ENCODE peak calls at places on chromosomes 5 and 9, in four cellular contexts. V is RWPE1, R is endothelial cell, E is OCI-LY7. C is an unnamed sample.

GRCh38 chr5:95283761-95284511 is 958 bp downstream of the MCTP1 start:
- DNase-seq in V (peak), R (peak), E (no peak), C (no peak)

GRCh38 chr5:125140220-125140619 is 393.8 kb upstream of the ZNF608 start:
- DNase-seq in V (no peak), R (no peak), E (no peak), C (no peak)

GRCh38 chr9:23686257-23686656 is 139.8 kb downstream of the ELAVL2 start:
- DNase-seq in V (peak), R (no peak), E (no peak), C (no peak)

GRCh38 chr5:155926011-155926410 is 401.0 kb upstream of the SGCD start:
- DNase-seq in V (no peak), R (no peak), E (no peak), C (no peak)

GRCh38 chr5:59799668-59800374 is 93.7 kb downstream of the PDE4D start:
- DNase-seq in V (peak), R (peak), E (peak), C (no peak)

GRCh38 chr5:159459951-159460538 is 129.8 kb upstream of the IL12B start:
- DNase-seq in V (no peak), R (no peak), E (no peak), C (peak)

GRCh38 chr5:5881294-5881693 is 458.8 kb downstream of the ICE1 start:
- DNase-seq in V (no peak), R (peak), E (peak), C (no peak)

GRCh38 chr5:167123126-167123525 is 1168.3 kb upstream of the WWC1 start:
- DNase-seq in V (no peak), R (no peak), E (no peak), C (no peak)

GRCh38 chr5:177553671-177554429 is 513 bp downstream of the FAM193B start:
- DNase-seq in V (peak), R (peak), E (peak), C (no peak)

GRCh38 chr9:98168153-98168780 is 24.2 kb downstream of the CORO2A start:
- DNase-seq in V (no peak), R (no peak), E (no peak), C (no peak)

GRCh38 chr9:131469369-131469768 is 33.3 kb upstream of the POMT1 start:
- DNase-seq in V (no peak), R (no peak), E (no peak), C (no peak)

GRCh38 chr5:25881318-25882036 is 1156.9 kb downstream of the CDH9 start:
- DNase-seq in V (no peak), R (no peak), E (no peak), C (no peak)

GRCh38 chr5:8944005-8944404 is 601.9 kb downstream of the SEMA5A start:
- DNase-seq in V (peak), R (no peak), E (no peak), C (no peak)

GRCh38 chr5:111472579-111472978 is 39.8 kb downstream of the STARD4 start:
- DNase-seq in V (no peak), R (no peak), E (no peak), C (no peak)

GRCh38 chr5:116436674-116437350 is 137.8 kb downstream of the SEMA6A start:
- DNase-seq in V (no peak), R (no peak), E (no peak), C (no peak)

GRCh38 chr9:4495537-4495936 is 5.3 kb downstream of the SLC1A1 start:
- DNase-seq in V (no peak), R (no peak), E (no peak), C (no peak)

GRCh38 chr9:38200431-38200830 is 131.4 kb upstream of the SHB start:
- DNase-seq in V (no peak), R (no peak), E (no peak), C (no peak)

GRCh38 chr5:68227532-68228160 is 12.1 kb downstream of the PIK3R1 start:
- DNase-seq in V (no peak), R (no peak), E (no peak), C (no peak)

GRCh38 chr9:134778841-134779411 is 101.7 kb upstream of the FCN2 start:
- DNase-seq in V (peak), R (peak), E (peak), C (peak)

DNA sequence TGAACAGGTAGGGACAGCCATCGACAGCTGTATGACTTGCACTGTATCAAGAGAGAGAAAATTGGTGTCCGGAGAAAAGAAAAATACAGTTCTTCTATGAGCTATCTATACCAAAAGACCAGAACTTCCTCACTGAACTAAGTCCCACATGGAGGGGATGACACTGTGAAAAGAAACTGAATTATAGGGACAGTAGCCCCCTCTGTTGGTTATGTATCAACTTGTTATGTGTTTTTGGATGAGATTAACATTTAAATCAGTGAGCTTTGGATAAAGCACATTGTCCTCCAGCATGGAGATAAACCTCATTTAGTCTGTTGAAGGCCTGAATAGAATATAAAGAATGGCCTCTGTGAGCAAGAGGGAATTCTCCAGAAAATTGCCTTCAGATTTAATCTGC is 176.6 kb upstream of the SH3GL2 start:
- DNase-seq in V (peak), R (peak), E (no peak), C (peak)
- TF ChIP-seq CTCF in V (no peak), R (peak), E (peak), C (no peak)

DNA sequence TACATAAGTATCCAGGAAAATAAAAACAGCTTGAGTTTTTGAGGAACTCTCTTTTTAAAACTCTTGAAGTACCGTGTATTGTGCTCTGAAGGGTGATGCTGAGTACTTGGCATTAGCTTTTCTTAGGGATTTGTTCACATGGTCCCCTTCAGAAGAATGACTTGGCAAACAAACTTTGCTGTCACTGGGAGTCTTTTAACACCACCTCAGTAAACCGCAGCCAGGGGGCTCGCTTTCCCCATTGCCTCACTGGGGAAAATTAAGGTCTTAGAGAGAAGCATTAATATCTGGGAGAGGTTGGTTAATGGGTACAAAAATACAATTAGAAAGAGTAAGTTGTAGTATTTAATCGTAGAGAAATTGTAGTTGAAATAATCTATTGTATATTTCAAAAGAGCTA is 105.9 kb upstream of the DAP start:
- DNase-seq in V (no peak), R (no peak), E (no peak), C (no peak)
- TF ChIP-seq CTCF in V (no peak), R (no peak), E (peak), C (no peak)

DNA sequence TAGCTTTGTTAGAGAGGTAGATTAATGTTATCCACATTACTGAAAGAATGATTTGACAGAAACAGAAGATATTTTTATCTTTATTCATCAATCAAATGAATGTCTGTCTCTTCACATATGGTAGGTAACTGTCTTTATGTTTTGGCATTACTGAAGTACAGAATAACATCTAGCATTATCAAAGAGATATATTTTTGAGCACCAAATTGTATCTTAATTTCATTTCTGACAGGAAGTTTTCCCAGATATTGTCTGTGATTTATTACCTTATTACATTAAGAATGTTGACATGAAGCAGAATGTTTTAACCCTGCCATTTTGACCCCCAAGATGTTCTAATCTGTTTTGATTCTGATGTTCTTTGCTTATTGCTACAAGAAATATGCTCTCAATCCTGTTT is 20.3 kb downstream of the CNTRL start:
- DNase-seq in V (no peak), R (no peak), E (no peak), C (no peak)
- TF ChIP-seq CTCF in V (no peak), R (no peak), E (no peak), C (no peak)

GRCh38 chr9:136089697-136090045 is 5.4 kb downstream of the NACC2 start:
- DNase-seq in V (peak), R (no peak), E (peak), C (no peak)
- TF ChIP-seq CTCF in V (peak), R (no peak), E (peak), C (peak)

DNA sequence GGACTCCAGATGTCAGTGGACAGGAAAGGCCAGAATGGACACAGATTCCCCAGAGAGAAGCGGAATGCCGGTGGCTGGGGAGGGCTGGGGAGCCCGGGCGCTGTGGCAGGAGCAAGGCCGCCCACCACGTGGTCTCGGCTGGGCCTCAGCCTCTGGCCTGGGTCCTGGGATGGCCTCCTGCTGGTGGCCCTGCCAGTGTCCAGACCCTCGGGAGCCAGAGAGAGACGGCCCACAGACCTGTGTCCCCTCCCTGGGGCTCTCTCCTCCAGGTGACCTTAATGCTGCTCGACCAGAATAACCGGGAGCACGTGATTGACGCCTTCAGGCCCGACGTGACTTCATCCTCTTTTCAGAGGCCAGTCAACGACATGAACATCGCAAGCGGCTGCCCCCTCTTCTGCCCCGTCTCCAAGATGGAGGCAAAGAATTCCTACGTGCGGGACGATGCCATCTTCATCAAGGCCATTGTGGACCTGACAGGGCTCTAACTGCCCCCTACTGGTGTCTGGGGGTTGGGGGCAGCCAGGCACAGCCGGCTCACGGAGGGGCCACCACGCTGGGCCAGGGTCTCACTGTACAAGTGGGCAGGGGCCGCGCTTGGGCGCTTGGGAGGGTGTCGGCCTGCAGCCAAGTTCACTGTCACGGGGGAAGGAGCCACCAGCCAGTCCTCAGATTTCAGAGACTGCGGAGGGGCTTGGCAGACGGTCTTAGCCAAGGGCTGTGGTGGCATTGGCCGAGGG is 19.0 kb downstream of the FBXW5 start:
- DNase-seq in V (no peak), R (no peak), E (no peak), C (no peak)
- TF ChIP-seq CTCF in V (no peak), R (no peak), E (no peak), C (no peak)

GRCh38 chr5:96431376-96432244 is 1.4 kb downstream of the PCSK1 start:
- DNase-seq in V (peak), R (no peak), E (no peak), C (no peak)
- TF ChIP-seq CTCF in V (no peak), R (no peak), E (no peak), C (no peak)

DNA sequence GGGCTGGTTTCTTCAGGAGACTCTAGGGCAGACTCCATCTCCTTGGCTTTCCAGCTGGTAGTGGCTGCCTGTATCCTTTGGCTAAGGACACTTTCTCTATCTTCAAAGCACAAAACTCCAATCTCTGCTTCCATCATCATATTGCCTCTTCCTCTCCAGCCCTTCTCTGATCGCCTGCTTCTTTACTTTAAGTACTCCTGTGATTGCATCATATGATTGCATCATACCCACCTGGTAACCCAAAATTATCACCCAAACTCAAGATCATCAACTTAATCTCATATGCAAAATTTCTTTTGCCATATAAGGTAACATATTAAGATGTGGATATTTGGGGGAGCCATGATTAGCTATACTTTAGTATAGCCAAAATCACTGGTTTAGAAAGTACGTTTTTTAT is 1092.6 kb upstream of the CDH6 start:
- DNase-seq in V (no peak), R (no peak), E (no peak), C (no peak)
- TF ChIP-seq CTCF in V (no peak), R (no peak), E (no peak), C (no peak)

GRCh38 chr5:16383544-16384057 is 82.0 kb downstream of the ZNF622 start:
- DNase-seq in V (no peak), R (no peak), E (no peak), C (no peak)

GRCh38 chr5:16378762-16379161 is 86.8 kb downstream of the ZNF622 start:
- DNase-seq in V (no peak), R (no peak), E (no peak), C (no peak)

GRCh38 chr5:16384804-16385203 is 80.8 kb downstream of the ZNF622 start:
- DNase-seq in V (no peak), R (no peak), E (no peak), C (no peak)

GRCh38 chr5:16384222-16384621 is 81.4 kb downstream of the ZNF622 start:
- DNase-seq in V (no peak), R (no peak), E (no peak), C (no peak)

DNA sequence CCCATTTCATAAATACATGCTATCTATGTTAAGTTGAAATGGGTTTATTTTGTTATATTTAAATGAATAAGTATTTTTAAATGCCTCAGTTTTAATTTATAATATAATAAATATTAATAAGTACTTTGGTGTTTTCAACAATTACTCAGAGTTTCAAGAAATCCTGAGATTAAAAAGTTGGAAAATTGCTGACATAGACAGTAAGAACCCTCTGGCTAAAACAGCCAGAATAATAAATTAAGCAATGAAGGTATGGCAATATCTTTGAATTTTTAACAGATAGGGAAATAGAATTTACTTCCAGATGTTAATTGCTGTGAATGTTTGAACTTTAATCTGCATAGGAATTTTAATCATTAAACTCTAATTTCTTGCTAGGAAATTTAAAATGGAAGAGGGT is 83.6 kb downstream of the ZNF622 start:
- DNase-seq in V (no peak), R (no peak), E (no peak), C (no peak)
- TF ChIP-seq CTCF in V (no peak), R (no peak), E (no peak), C (no peak)